ENCODE peak calls at places on chromosome 5, in eight cellular contexts. R is HepG2, K is HCT116, J is A549, G is GM23338, U is SK-N-SH, D is GM12878, C is K562. Y is an unnamed sample. For H3K4me1, the result is how much of the 10 kb centered on the place peaks cover.

GRCh38 chr5:81525690-81526089 is 131.8 kb upstream of the ACOT12 start:
- DNase-seq in K (no peak), R (no peak), G (no peak), U (no peak), D (no peak), C (no peak), J (peak), Y (no peak)

GRCh38 chr5:155983954-155984353 is 343.0 kb upstream of the SGCD start:
- DNase-seq in G (no peak), K (no peak), U (no peak), D (no peak), R (no peak), C (no peak), J (peak), Y (no peak)

GRCh38 chr5:16615737-16616535 is 861 bp downstream of the RETREG1 start:
- DNase-seq in U (peak), R (no peak), C (no peak), J (no peak), G (peak), D (no peak), K (no peak), Y (no peak)

GRCh38 chr5:123116063-123116462 is 27.0 kb downstream of the PRDM6 start:
- DNase-seq in D (no peak), U (no peak), G (no peak), K (no peak), C (no peak), J (no peak), R (no peak), Y (no peak)

GRCh38 chr5:80959768-80960442 is at the start of gene RASGRF2:
- DNase-seq in G (peak), D (no peak), C (no peak), K (no peak), J (peak), U (peak), R (peak), Y (no peak)

GRCh38 chr5:157963761-157964160 is 104.8 kb upstream of the CLINT1 start:
- DNase-seq in R (no peak), K (no peak), J (peak), D (no peak), C (no peak), G (no peak), U (no peak), Y (no peak)

GRCh38 chr5:176646707-176647029 is 616 bp upstream of the TSPAN17 start:
- DNase-seq in U (no peak), G (no peak), K (no peak), C (no peak), R (no peak), J (no peak), D (no peak), Y (no peak)

GRCh38 chr5:759111-759741 is 25.3 kb downstream of the ZDHHC11B start:
- DNase-seq in C (peak), K (no peak), J (peak), U (peak), R (peak), G (peak), D (no peak), Y (no peak)

GRCh38 chr5:22560115-22560514 is 293.0 kb downstream of the CDH12 start:
- DNase-seq in U (no peak), D (no peak), G (no peak), C (no peak), J (peak), R (no peak), K (no peak), Y (no peak)

GRCh38 chr5:176365663-176366574 is 632 bp downstream of the ARL10 start:
- DNase-seq in R (no peak), D (no peak), K (no peak), U (peak), C (no peak), G (peak), J (no peak), Y (no peak)

GRCh38 chr5:145247745-145248040 is 587.4 kb downstream of the PRELID2 start:
- DNase-seq in D (no peak), U (no peak), C (no peak), G (no peak), R (no peak), J (no peak), K (no peak), Y (no peak)

DNA sequence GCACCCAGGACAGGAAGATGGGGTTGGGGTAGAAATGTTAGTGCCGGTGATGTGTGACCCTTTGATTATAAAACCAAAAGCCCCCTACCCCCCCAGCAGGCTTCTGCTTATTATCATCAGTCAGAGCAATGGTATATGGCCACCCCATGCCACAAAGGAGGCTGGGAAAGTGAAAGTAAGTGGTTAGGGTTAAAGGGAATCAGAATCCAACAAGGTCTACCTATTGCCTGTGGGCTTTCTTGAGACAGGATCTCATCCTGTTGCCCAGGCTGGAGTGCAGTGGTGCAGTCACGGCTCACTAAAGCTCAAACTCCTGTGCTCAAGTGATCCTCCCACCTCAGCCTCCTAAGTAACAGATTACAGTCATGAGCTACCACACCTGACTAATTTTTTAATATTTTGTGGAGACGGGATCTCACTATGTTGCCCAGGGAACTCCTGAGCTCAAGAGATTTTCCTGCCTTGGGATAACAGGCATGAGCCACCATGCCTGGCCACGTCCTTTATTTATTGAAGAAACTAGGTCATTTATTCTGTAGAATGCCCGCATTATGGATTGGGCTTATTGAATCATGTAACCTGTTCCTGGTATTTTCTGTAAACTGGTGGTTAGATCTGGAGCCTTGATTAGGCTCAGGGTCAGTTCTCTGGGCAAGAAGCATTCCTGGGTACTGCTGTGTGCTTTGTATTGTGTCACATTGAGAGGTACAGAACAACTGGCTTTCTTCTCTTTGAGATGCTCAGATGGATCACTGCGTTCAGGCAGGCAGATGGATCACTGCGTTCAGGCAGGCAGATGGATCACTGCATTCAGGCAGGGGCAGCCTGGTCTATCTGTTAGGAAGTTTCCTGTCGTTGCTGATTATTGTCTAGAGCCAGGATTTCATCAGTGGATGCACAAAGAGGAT is 41.6 kb downstream of the ERGIC1 start:
- DNase-seq in C (no peak), K (no peak), R (no peak), G (no peak), D (no peak), J (no peak), U (peak), Y (no peak)
- H3K4me1 ChIP-seq in C (under half), K (under half), R (under half), G (under half), D (under half), J (half or more), U (under half), Y (half or more)

GRCh38 chr5:54610197-54610898 is 92.8 kb downstream of the SNX18 start:
- DNase-seq in C (no peak), G (no peak), U (no peak), R (no peak), K (no peak), D (peak), J (no peak), Y (no peak)
- TF ChIP-seq REST in C (no peak), G (no peak), U (no peak), R (no peak), K (no peak), D (no peak), J (no peak), Y (no peak)

GRCh38 chr5:73940747-73941146 is 314.8 kb downstream of the ARHGEF28 start:
- DNase-seq in G (no peak), D (no peak), C (no peak), K (no peak), R (no peak), U (no peak), J (no peak), Y (no peak)

GRCh38 chr5:73940026-73940425 is 314.0 kb downstream of the ARHGEF28 start:
- DNase-seq in R (no peak), J (no peak), U (peak), G (no peak), D (no peak), C (no peak), K (no peak), Y (no peak)

GRCh38 chr5:73939535-73939934 is 313.5 kb downstream of the ARHGEF28 start:
- DNase-seq in C (no peak), G (no peak), R (no peak), D (no peak), K (no peak), J (peak), U (no peak), Y (no peak)

GRCh38 chr5:73938280-73938937 is 312.4 kb downstream of the ARHGEF28 start:
- DNase-seq in G (no peak), U (no peak), C (no peak), R (no peak), K (peak), J (peak), D (no peak), Y (peak)

GRCh38 chr5:73938938-73939320 is 312.9 kb downstream of the ARHGEF28 start:
- DNase-seq in J (no peak), K (no peak), D (no peak), C (no peak), R (no peak), G (no peak), U (no peak), Y (no peak)
- H3K27ac ChIP-seq in J (no peak), K (no peak), D (no peak), C (no peak), R (no peak), G (no peak), U (peak), Y (no peak)

GRCh38 chr5:14665949-14666741 is 1.6 kb downstream of the OTULIN start:
- DNase-seq in K (no peak), U (peak), D (no peak), R (peak), C (peak), G (peak), J (peak), Y (no peak)
- H3K4me1 ChIP-seq in K (under half), U (under half), D (under half), R (half or more), C (under half), G (under half), J (under half), Y (under half)

DNA sequence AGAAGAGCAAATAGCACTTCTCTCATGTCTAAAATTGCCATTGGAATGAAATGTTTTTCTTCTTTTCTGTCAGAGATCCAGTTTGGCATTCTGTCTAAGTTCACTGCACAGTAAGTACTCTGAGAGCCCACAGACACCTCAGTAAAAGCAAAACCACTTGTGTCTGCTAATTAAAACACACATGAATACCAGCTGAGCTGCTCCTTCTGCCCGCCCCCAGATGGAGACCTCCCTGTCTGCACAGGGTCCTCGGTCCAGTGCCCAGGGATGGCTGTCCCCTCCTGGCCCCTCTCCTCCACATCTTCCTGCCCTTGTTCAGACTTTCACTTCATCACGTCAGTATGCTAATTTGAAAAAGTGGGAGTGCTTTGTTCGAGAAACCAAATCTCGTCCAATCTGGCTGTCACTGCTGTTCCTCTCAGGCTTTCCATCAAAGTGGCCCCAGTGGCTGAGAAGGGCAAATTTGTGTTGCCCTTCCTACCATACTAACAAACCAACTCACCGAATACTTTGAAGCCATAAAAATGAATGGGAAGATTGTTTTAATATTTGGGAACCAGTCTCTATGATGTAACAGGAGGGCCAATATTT is 43.5 kb downstream of the LIX1 start:
- DNase-seq in D (no peak), R (no peak), G (no peak), U (no peak), C (no peak), J (no peak), K (no peak), Y (no peak)
- TF ChIP-seq REST in D (no peak), R (no peak), G (no peak), U (no peak), C (no peak), J (no peak), K (no peak), Y (no peak)

Y was measured in Panc1.